ENCODE peak calls at places on chromosome 14, in seven cellular contexts. One of them, this sample, is unnamed.

GRCh38 chr14:100288382-100289185 is 17.7 kb downstream of the SLC25A29 start:
- DNase-seq in DMS153: no peak
- DNase-seq in adipocyte: no peak
- DNase-seq in GM12891: no peak
- DNase-seq in thoracic aorta: no peak
- DNase-seq in Calu3: no peak
- DNase-seq in BE2C: no peak
- DNase-seq in this sample: no peak

GRCh38 chr14:64561631-64562030 is 11.9 kb downstream of the PPP1R36 start:
- DNase-seq in DMS153: no peak
- DNase-seq in adipocyte: no peak
- DNase-seq in GM12891: no peak
- DNase-seq in thoracic aorta: no peak
- DNase-seq in Calu3: no peak
- DNase-seq in BE2C: no peak
- DNase-seq in this sample: no peak

GRCh38 chr14:69475194-69475818 is 9.2 kb upstream of the PLEKHD1 start:
- DNase-seq in DMS153: peak
- DNase-seq in adipocyte: no peak
- DNase-seq in GM12891: no peak
- DNase-seq in thoracic aorta: no peak
- DNase-seq in Calu3: peak
- DNase-seq in BE2C: no peak
- DNase-seq in this sample: no peak

GRCh38 chr14:33573296-33573695 is 377.6 kb downstream of the EGLN3 start:
- DNase-seq in DMS153: no peak
- DNase-seq in adipocyte: no peak
- DNase-seq in GM12891: no peak
- DNase-seq in thoracic aorta: no peak
- DNase-seq in Calu3: no peak
- DNase-seq in BE2C: no peak
- DNase-seq in this sample: no peak

GRCh38 chr14:100222219-100223093 is 16.5 kb upstream of the YY1 start:
- DNase-seq in DMS153: no peak
- DNase-seq in adipocyte: no peak
- DNase-seq in GM12891: no peak
- DNase-seq in thoracic aorta: no peak
- DNase-seq in Calu3: no peak
- DNase-seq in BE2C: no peak
- DNase-seq in this sample: no peak

GRCh38 chr14:103547941-103548462 is 14.5 kb downstream of the BAG5 start:
- DNase-seq in DMS153: no peak
- DNase-seq in adipocyte: no peak
- DNase-seq in GM12891: no peak
- DNase-seq in thoracic aorta: no peak
- DNase-seq in Calu3: no peak
- DNase-seq in BE2C: peak
- DNase-seq in this sample: no peak

GRCh38 chr14:51093371-51094281 is 1.3 kb downstream of the TRIM9 start:
- DNase-seq in DMS153: peak
- DNase-seq in adipocyte: no peak
- DNase-seq in GM12891: peak
- DNase-seq in thoracic aorta: no peak
- DNase-seq in Calu3: no peak
- DNase-seq in BE2C: peak
- DNase-seq in this sample: peak

GRCh38 chr14:20428010-20428365 is 8.0 kb downstream of the KLHL33 start:
- DNase-seq in DMS153: no peak
- DNase-seq in adipocyte: no peak
- DNase-seq in GM12891: no peak
- DNase-seq in thoracic aorta: no peak
- DNase-seq in Calu3: no peak
- DNase-seq in BE2C: no peak
- DNase-seq in this sample: no peak

GRCh38 chr14:53924754-53925153 is 31.9 kb downstream of the BMP4 start:
- DNase-seq in DMS153: no peak
- DNase-seq in adipocyte: peak
- DNase-seq in GM12891: no peak
- DNase-seq in thoracic aorta: no peak
- DNase-seq in Calu3: no peak
- DNase-seq in BE2C: no peak
- DNase-seq in this sample: no peak

GRCh38 chr14:65070710-65071033 is 31.6 kb downstream of the MAX start:
- DNase-seq in DMS153: no peak
- DNase-seq in adipocyte: peak
- DNase-seq in GM12891: no peak
- DNase-seq in thoracic aorta: no peak
- DNase-seq in Calu3: peak
- DNase-seq in BE2C: peak
- DNase-seq in this sample: no peak

GRCh38 chr14:52025952-52026510 is 36.7 kb downstream of the RTRAF start:
- DNase-seq in DMS153: no peak
- DNase-seq in adipocyte: no peak
- DNase-seq in GM12891: no peak
- DNase-seq in thoracic aorta: no peak
- DNase-seq in Calu3: no peak
- DNase-seq in BE2C: no peak
- DNase-seq in this sample: no peak

GRCh38 chr14:98177551-98177950 is 1094.4 kb downstream of the BCL11B start:
- DNase-seq in DMS153: no peak
- DNase-seq in adipocyte: no peak
- DNase-seq in GM12891: no peak
- DNase-seq in thoracic aorta: no peak
- DNase-seq in Calu3: no peak
- DNase-seq in BE2C: no peak
- DNase-seq in this sample: no peak

This sample was measured in right cardiac atrium.